ENCODE peak calls at places on chromosome 11, in eight cellular contexts. A is Right ventricle myocardium superior; C is foreskin fibroblast; G is CD8-positive, alpha-beta memory T cell; U is ureter; W is activated naive CD4-positive, alpha-beta T cell treated with Interleukin-2 at 50 U/mL for 16 hours; J is lung microvascular endothelial cell; B is cerebellar cortex. E is an unnamed sample.

GRCh38 chr11:12862761-12863469 is 146.2 kb upstream of the RASSF10 start:
- DNase-seq in A (peak; percentile 72), C (peak; percentile 72), G (no peak), U (peak; percentile 61), W (no peak), J (peak; percentile 88), B (peak; percentile 62), E (no peak)

GRCh38 chr11:33307984-33308383 is 50.8 kb downstream of the HIPK3 start:
- DNase-seq in A (no peak), C (peak; percentile 25), G (no peak), U (no peak), W (no peak), J (no peak), B (no peak), E (peak; percentile 9)

GRCh38 chr11:65571940-65572339 is 398 bp upstream of the FAM89B start:
- DNase-seq in A (no peak), C (no peak), G (no peak), U (no peak), W (no peak), J (peak; percentile 81), B (peak; percentile 77), E (peak; percentile 49)

GRCh38 chr11:32874144-32874543 is 18.5 kb upstream of the QSER1 start:
- DNase-seq in A (no peak), C (no peak), G (no peak), U (no peak), W (no peak), J (no peak), B (no peak), E (no peak)

GRCh38 chr11:69232821-69233760 is 60.9 kb upstream of the MYEOV start:
- DNase-seq in A (no peak), C (no peak), G (no peak), U (peak; percentile 33), W (no peak), J (no peak), B (no peak), E (no peak)

GRCh38 chr11:102546427-102546826 is 15.9 kb upstream of the MMP7 start:
- DNase-seq in A (no peak), C (no peak), G (no peak), U (no peak), W (no peak), J (no peak), B (no peak), E (no peak)

GRCh38 chr11:35615911-35616900 is 2.1 kb upstream of the FJX1 start:
- DNase-seq in A (no peak), C (peak; percentile 66), G (peak; percentile 31), U (no peak), W (no peak), J (peak; percentile 81), B (peak; percentile 80), E (peak; percentile 61)

GRCh38 chr11:29260939-29261705 is 755.7 kb downstream of the KCNA4 start:
- DNase-seq in A (no peak), C (peak; percentile 34), G (no peak), U (no peak), W (no peak), J (peak; percentile 18), B (no peak), E (no peak)

GRCh38 chr11:76794371-76795284 is 11.5 kb downstream of the TSKU start:
- DNase-seq in A (no peak), C (no peak), G (no peak), U (peak; percentile 41), W (no peak), J (no peak), B (no peak), E (no peak)

GRCh38 chr11:71223671-71224660 is 28.4 kb downstream of the SHANK2 start:
- DNase-seq in A (no peak), C (no peak), G (no peak), U (no peak), W (no peak), J (no peak), B (no peak), E (no peak)

GRCh38 chr11:75631086-75631694 is 37.6 kb downstream of the MAP6 start:
- DNase-seq in A (no peak), C (no peak), G (no peak), U (no peak), W (no peak), J (no peak), B (no peak), E (no peak)

GRCh38 chr11:72234920-72235319 is 9.1 kb downstream of the PHOX2A start:
- DNase-seq in A (no peak), C (no peak), G (no peak), U (no peak), W (no peak), J (no peak), B (no peak), E (no peak)

GRCh38 chr11:50088231-50088630 is 55.6 kb downstream of the OR4C45 start:
- DNase-seq in A (no peak), C (no peak), G (no peak), U (no peak), W (no peak), J (no peak), B (no peak), E (no peak)

GRCh38 chr11:78762105-78762504 is 187.4 kb upstream of the NARS2 start:
- DNase-seq in A (no peak), C (no peak), G (no peak), U (no peak), W (no peak), J (no peak), B (no peak), E (no peak)

GRCh38 chr11:77188912-77189491 is 61.0 kb downstream of the MYO7A start:
- DNase-seq in A (peak; percentile 37), C (no peak), G (no peak), U (no peak), W (no peak), J (no peak), B (no peak), E (no peak)

GRCh38 chr11:34029176-34029575 is 22.4 kb upstream of the CAPRIN1 start:
- DNase-seq in A (no peak), C (no peak), G (no peak), U (no peak), W (no peak), J (peak; percentile 7), B (no peak), E (no peak)

GRCh38 chr11:10164621-10165020 is 129.4 kb downstream of the SBF2 start:
- DNase-seq in A (no peak), C (no peak), G (no peak), U (no peak), W (no peak), J (no peak), B (no peak), E (peak; percentile 85)

E was measured in SK-MEL-5.